ENCODE peak calls at places on chromosomes 5 and 9, in six cellular contexts. L is thoracic aorta, B is neural crest cell, R is AG10803, K is left lung, F is lower lobe of right lung. T is an unnamed sample.

GRCh38 chr9:101977614-101978210 is 239.3 kb upstream of the GRIN3A start:
- DNase-seq in L (no peak), B (no peak), R (peak), K (no peak), F (no peak), T (peak)

GRCh38 chr5:137376127-137376526 is 123.0 kb downstream of the SPOCK1 start:
- DNase-seq in L (no peak), B (no peak), R (no peak), K (peak), F (peak), T (no peak)

GRCh38 chr5:159112436-159112835 is 12.7 kb upstream of the EBF1 start:
- DNase-seq in L (no peak), B (no peak), R (no peak), K (no peak), F (no peak), T (no peak)

GRCh38 chr9:209143-209758 is 5.4 kb upstream of the DOCK8 start:
- DNase-seq in L (no peak), B (no peak), R (no peak), K (no peak), F (no peak), T (no peak)

GRCh38 chr9:134602547-134603362 is 38.8 kb upstream of the COL5A1 start:
- DNase-seq in L (peak), B (no peak), R (peak), K (peak), F (peak), T (peak)

GRCh38 chr5:133336969-133337410 is 275.4 kb downstream of the FSTL4 start:
- DNase-seq in L (no peak), B (no peak), R (no peak), K (no peak), F (no peak), T (no peak)

GRCh38 chr9:74848150-74848525 is 39.6 kb downstream of the TRPM6 start:
- DNase-seq in L (no peak), B (no peak), R (no peak), K (no peak), F (no peak), T (no peak)

GRCh38 chr9:121358747-121359146 is 11.3 kb downstream of the STOM start:
- DNase-seq in L (no peak), B (no peak), R (no peak), K (no peak), F (no peak), T (no peak)

GRCh38 chr5:76145945-76146344 is 62.8 kb downstream of the SV2C start:
- DNase-seq in L (no peak), B (no peak), R (no peak), K (no peak), F (no peak), T (peak)
- TF ChIP-seq CTCF in L (no peak), B (peak), R (no peak), K (no peak), F (no peak), T (no peak)

DNA sequence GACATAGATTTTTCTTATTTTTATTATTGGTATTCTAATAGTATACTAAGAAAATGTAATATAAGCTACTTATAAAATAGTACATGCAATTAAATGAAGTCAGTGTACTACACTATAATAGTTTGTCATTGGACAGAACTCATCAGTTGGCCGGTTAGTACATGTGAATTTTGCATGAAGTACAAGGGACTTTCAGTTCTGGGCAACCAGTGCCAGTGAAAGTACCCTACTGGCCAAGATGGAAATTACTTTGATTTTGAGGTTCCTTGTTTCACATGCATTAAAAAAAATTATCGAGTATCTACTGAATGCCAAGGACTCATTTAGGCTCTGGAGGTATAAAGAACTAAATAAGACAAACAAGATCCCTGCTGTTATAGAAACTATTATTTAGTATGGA is 213.4 kb upstream of the ELL2 start:
- DNase-seq in L (no peak), B (no peak), R (no peak), K (no peak), F (no peak), T (peak)
- TF ChIP-seq CTCF in L (peak), B (peak), R (peak), K (no peak), F (peak), T (peak)

GRCh38 chr9:100730126-100730525 is 152.2 kb downstream of the CAVIN4 start:
- DNase-seq in L (no peak), B (no peak), R (no peak), K (no peak), F (no peak), T (no peak)
- TF ChIP-seq CTCF in L (no peak), B (no peak), R (no peak), K (no peak), F (no peak), T (no peak)

DNA sequence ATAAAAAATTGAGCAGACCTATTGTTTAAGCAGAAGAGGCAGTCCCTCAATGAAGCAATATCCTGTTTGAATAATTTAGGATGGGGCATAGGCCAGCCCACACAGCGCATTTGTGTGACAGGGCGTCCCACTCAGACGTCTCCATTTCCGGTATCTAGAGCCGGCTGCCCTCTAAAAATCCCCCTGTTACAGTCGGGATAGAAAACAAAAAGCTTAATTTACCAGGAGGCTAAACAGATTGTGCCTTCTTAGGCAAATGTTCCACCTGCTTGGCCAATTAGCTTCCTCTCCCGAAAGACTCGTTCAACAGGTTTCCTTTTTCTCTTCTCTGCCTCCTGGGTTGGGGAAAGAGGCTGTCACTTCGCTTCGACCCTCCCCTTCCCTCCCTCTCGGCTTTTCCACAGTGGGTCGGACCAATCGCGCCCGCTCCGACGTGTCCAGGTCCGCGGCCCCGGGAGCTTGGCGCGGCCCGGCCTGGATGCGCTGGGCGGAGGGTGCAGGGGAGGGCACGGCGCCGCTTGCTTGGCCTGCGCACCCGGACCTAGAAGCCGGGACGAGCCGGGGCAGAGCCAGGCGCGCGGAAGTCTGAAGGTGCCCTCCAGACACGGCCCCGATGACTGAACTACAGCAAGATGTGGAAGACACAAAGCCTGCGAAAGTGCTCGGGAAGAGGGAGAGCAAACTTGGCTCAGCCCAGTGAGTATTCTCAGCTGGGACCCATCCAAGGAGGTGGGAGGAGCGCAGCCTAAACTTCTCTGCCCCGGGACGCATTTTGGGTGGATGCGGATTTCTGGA is at the start of gene GRAMD2B:
- DNase-seq in L (peak), B (peak), R (peak), K (peak), F (peak), T (peak)
- TF ChIP-seq CTCF in L (no peak), B (no peak), R (no peak), K (no peak), F (no peak), T (no peak)

DNA sequence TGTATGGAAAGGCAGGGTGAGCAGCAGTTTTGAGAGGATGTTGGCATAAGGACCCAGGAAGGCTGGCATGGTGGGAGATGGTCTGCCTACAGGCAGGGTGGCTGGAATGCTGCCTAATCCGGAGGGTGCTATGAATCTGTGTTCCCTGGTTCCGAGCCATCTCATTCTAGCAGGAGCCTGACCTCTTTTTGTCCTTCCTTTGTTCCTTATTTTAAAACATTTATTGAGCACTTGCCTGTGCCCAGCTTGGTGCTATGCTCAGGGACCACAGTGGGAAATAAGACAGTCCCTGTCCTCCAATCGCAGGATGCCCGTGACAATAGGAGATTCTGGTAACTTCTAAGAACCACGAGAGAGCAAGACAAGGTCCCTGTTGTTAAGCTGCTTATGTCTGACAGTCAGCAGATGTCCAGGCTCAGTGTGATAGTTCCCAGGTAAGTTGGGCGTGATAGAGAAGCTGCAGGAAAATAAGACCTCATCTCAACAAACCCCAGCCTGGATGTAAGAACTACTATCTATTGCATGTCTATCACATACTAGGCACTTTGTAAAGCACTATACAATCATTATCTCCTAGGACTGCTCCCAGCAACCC is 9.1 kb upstream of the ZBTB34 start:
- DNase-seq in L (no peak), B (no peak), R (no peak), K (no peak), F (no peak), T (no peak)
- TF ChIP-seq CTCF in L (no peak), B (no peak), R (no peak), K (no peak), F (no peak), T (no peak)

DNA sequence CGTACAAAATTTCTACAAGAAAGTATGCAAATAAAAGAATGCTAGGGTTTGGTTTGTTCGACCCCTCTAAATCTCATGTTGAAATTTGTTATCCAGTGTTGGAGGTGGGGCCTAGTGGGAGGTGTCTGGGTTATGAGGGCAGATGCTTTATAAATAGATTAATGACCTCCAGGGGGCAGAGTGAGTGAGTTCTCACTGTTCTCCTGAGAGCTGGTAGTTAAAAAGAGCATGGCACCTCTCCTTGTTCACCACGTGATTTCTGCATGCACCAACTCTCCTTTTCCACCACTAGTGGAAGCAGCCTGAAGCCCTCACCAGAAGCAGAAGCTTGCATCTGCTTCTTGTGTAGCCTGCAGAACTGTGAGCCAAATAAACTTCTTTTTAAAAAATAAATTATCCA is 50.4 kb upstream of the FAM170A start:
- DNase-seq in L (no peak), B (no peak), R (peak), K (no peak), F (no peak), T (peak)
- TF ChIP-seq CTCF in L (no peak), B (peak), R (peak), K (no peak), F (peak), T (no peak)

GRCh38 chr5:9513825-9514224 is 32.0 kb downstream of the SEMA5A start:
- DNase-seq in L (no peak), B (no peak), R (peak), K (no peak), F (no peak), T (peak)
- TF ChIP-seq CTCF in L (peak), B (peak), R (peak), K (no peak), F (no peak), T (peak)

GRCh38 chr5:129399069-129399468 is 61.0 kb upstream of the ADAMTS19 start:
- DNase-seq in L (no peak), B (no peak), R (no peak), K (no peak), F (no peak), T (no peak)

GRCh38 chr5:129395247-129395646 is 64.9 kb upstream of the ADAMTS19 start:
- DNase-seq in L (no peak), B (no peak), R (no peak), K (no peak), F (no peak), T (no peak)

GRCh38 chr5:129398279-129398678 is 61.8 kb upstream of the ADAMTS19 start:
- DNase-seq in L (no peak), B (no peak), R (no peak), K (no peak), F (no peak), T (no peak)

GRCh38 chr5:129405222-129405621 is 54.9 kb upstream of the ADAMTS19 start:
- DNase-seq in L (no peak), B (no peak), R (no peak), K (no peak), F (no peak), T (no peak)

DNA sequence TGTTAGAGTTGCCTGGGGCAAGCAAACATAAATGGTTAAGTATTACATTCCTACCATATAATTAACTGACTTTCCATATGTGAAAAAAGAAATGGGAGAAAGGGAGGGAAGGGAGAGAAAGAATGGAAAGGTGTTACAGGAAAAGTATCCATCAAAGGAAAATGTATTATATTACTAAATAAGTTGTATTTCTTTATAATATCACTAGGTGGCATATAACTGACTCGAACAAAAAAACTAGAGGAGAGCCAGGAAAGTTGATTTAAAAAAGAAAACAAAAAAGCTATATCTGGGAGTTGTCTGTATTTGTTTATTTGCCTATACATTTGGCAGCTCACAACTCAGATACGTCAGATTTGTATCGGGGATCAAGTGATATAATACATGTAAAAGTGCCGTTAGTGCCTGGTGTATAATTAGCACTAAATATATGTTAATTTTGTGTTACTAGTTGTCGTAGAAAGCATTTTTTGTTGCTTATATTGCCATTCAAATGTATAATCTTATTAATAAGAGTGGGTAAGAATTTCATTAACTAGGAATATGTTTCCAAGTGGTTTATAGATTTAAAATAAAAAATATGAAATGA is 59.6 kb upstream of the ADAMTS19 start:
- DNase-seq in L (no peak), B (no peak), R (no peak), K (no peak), F (no peak), T (peak)
- TF ChIP-seq CTCF in L (no peak), B (peak), R (no peak), K (no peak), F (no peak), T (peak)